ENCODE peak calls at places on chromosomes 11 and 22, in seven cellular contexts. One of them, this sample, is unnamed. For H3K36me3, the result is how much of the 10 kb centered on the place peaks cover.

GRCh38 chr11:130476922-130477491 is 28.6 kb downstream of the ADAMTS15 start:
- DNase-seq in effector memory CD4-positive, alpha-beta T cell: no peak
- DNase-seq in tibial artery: no peak
- DNase-seq in body of pancreas: no peak
- DNase-seq in PC-3: no peak
- DNase-seq in heart right ventricle: no peak
- DNase-seq in BE2C: no peak
- DNase-seq in this sample: peak

GRCh38 chr22:38755911-38756532 is at the start of gene SUN2:
- DNase-seq in effector memory CD4-positive, alpha-beta T cell: peak
- DNase-seq in tibial artery: peak
- DNase-seq in body of pancreas: peak
- DNase-seq in PC-3: peak
- DNase-seq in heart right ventricle: peak
- DNase-seq in BE2C: peak
- DNase-seq in this sample: peak

GRCh38 chr11:85295872-85296271 is 331.3 kb downstream of the DLG2 start:
- DNase-seq in effector memory CD4-positive, alpha-beta T cell: no peak
- DNase-seq in tibial artery: no peak
- DNase-seq in body of pancreas: no peak
- DNase-seq in PC-3: no peak
- DNase-seq in heart right ventricle: no peak
- DNase-seq in BE2C: no peak
- DNase-seq in this sample: no peak

GRCh38 chr22:36193171-36193570 is 8.4 kb downstream of the APOL4 start:
- DNase-seq in effector memory CD4-positive, alpha-beta T cell: no peak
- DNase-seq in tibial artery: no peak
- DNase-seq in body of pancreas: no peak
- DNase-seq in PC-3: no peak
- DNase-seq in heart right ventricle: no peak
- DNase-seq in BE2C: no peak
- DNase-seq in this sample: no peak

GRCh38 chr11:70433038-70433437 is 34.7 kb downstream of the CTTN start:
- DNase-seq in effector memory CD4-positive, alpha-beta T cell: no peak
- DNase-seq in tibial artery: no peak
- DNase-seq in body of pancreas: no peak
- DNase-seq in PC-3: no peak
- DNase-seq in heart right ventricle: no peak
- DNase-seq in BE2C: no peak
- DNase-seq in this sample: no peak

GRCh38 chr22:45007946-45008852 is 1.6 kb downstream of the PHF21B start:
- DNase-seq in effector memory CD4-positive, alpha-beta T cell: no peak
- DNase-seq in tibial artery: no peak
- DNase-seq in body of pancreas: no peak
- DNase-seq in PC-3: no peak
- DNase-seq in heart right ventricle: no peak
- DNase-seq in BE2C: peak
- DNase-seq in this sample: no peak

GRCh38 chr11:66181632-66182345 is 86.7 kb upstream of the RAB1B start:
- DNase-seq in effector memory CD4-positive, alpha-beta T cell: no peak
- DNase-seq in tibial artery: no peak
- DNase-seq in body of pancreas: no peak
- DNase-seq in PC-3: peak
- DNase-seq in heart right ventricle: no peak
- DNase-seq in BE2C: no peak
- DNase-seq in this sample: no peak

GRCh38 chr22:30754521-30754920 is 59.8 kb downstream of the OSBP2 start:
- DNase-seq in effector memory CD4-positive, alpha-beta T cell: no peak
- DNase-seq in tibial artery: no peak
- DNase-seq in body of pancreas: no peak
- DNase-seq in PC-3: no peak
- DNase-seq in heart right ventricle: no peak
- DNase-seq in BE2C: no peak
- DNase-seq in this sample: no peak

GRCh38 chr11:95346207-95346718 is 115.3 kb upstream of the SESN3 start:
- DNase-seq in effector memory CD4-positive, alpha-beta T cell: no peak
- DNase-seq in tibial artery: no peak
- DNase-seq in body of pancreas: no peak
- DNase-seq in PC-3: no peak
- DNase-seq in heart right ventricle: no peak
- DNase-seq in BE2C: no peak
- DNase-seq in this sample: no peak

GRCh38 chr22:50012201-50013181 is at the start of gene IL17REL:
- DNase-seq in effector memory CD4-positive, alpha-beta T cell: no peak
- DNase-seq in tibial artery: no peak
- DNase-seq in body of pancreas: no peak
- DNase-seq in PC-3: peak
- DNase-seq in heart right ventricle: no peak
- DNase-seq in BE2C: peak
- DNase-seq in this sample: no peak

GRCh38 chr11:22787565-22788162 is 41.9 kb downstream of the SVIP start:
- DNase-seq in effector memory CD4-positive, alpha-beta T cell: no peak
- DNase-seq in tibial artery: no peak
- DNase-seq in body of pancreas: peak
- DNase-seq in PC-3: peak
- DNase-seq in heart right ventricle: no peak
- DNase-seq in BE2C: peak
- DNase-seq in this sample: no peak

GRCh38 chr11:57407010-57407409 is 16.6 kb upstream of the PRG2 start:
- DNase-seq in effector memory CD4-positive, alpha-beta T cell: no peak
- DNase-seq in tibial artery: no peak
- DNase-seq in body of pancreas: no peak
- DNase-seq in PC-3: no peak
- DNase-seq in heart right ventricle: peak
- DNase-seq in BE2C: no peak
- DNase-seq in this sample: no peak

GRCh38 chr11:122007611-122008071 is 108.4 kb downstream of the BLID start:
- DNase-seq in effector memory CD4-positive, alpha-beta T cell: no peak
- DNase-seq in tibial artery: peak
- DNase-seq in body of pancreas: no peak
- DNase-seq in PC-3: no peak
- DNase-seq in heart right ventricle: no peak
- DNase-seq in BE2C: no peak
- DNase-seq in this sample: no peak

GRCh38 chr11:130025371-130025770 is 22.7 kb upstream of the PRDM10 start:
- DNase-seq in effector memory CD4-positive, alpha-beta T cell: no peak
- DNase-seq in tibial artery: no peak
- DNase-seq in body of pancreas: no peak
- DNase-seq in PC-3: peak
- DNase-seq in heart right ventricle: no peak
- DNase-seq in BE2C: no peak
- DNase-seq in this sample: no peak

GRCh38 chr11:72840780-72841179 is 26.6 kb downstream of the ATG16L2 start:
- DNase-seq in effector memory CD4-positive, alpha-beta T cell: no peak
- DNase-seq in tibial artery: no peak
- DNase-seq in body of pancreas: no peak
- DNase-seq in PC-3: peak
- DNase-seq in heart right ventricle: no peak
- DNase-seq in BE2C: no peak
- DNase-seq in this sample: no peak

GRCh38 chr11:102837151-102837550 is 6.3 kb downstream of the MMP3 start:
- DNase-seq in effector memory CD4-positive, alpha-beta T cell: no peak
- DNase-seq in tibial artery: no peak
- DNase-seq in body of pancreas: no peak
- DNase-seq in PC-3: no peak
- DNase-seq in heart right ventricle: no peak
- DNase-seq in BE2C: no peak
- DNase-seq in this sample: no peak

GRCh38 chr22:22578702-22579424 is 19.8 kb upstream of the PRAME start:
- DNase-seq in effector memory CD4-positive, alpha-beta T cell: no peak
- DNase-seq in tibial artery: no peak
- DNase-seq in body of pancreas: no peak
- DNase-seq in PC-3: no peak
- DNase-seq in heart right ventricle: peak
- DNase-seq in BE2C: peak
- DNase-seq in this sample: no peak

DNA sequence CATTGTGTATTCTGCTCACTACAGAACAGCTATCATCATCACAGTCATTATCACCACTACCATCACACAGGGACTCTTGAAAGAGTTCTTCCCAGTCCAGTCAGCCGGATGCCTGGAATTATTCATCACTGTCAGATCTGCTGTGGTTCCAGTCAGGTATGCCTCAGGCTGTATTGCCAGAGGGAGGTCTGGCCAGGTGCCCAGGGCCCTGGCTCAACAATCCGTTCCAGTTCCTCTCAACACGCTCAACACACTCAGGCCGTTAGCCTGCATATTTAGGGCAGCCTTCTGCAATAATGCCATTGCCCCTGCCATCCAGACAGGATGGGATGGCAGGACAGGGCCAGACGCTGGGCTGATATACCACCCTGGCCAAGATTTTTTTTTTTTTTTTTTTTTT is 28.6 kb upstream of the RASL10A start:
- DNase-seq in effector memory CD4-positive, alpha-beta T cell: no peak
- DNase-seq in tibial artery: no peak
- DNase-seq in body of pancreas: peak
- DNase-seq in PC-3: peak
- DNase-seq in heart right ventricle: peak
- DNase-seq in BE2C: peak
- DNase-seq in this sample: no peak
- H3K36me3 ChIP-seq in effector memory CD4-positive, alpha-beta T cell: half or more
- H3K36me3 ChIP-seq in tibial artery: half or more
- H3K36me3 ChIP-seq in body of pancreas: under half
- H3K36me3 ChIP-seq in PC-3: half or more
- H3K36me3 ChIP-seq in heart right ventricle: under half
- H3K36me3 ChIP-seq in BE2C: half or more
- H3K36me3 ChIP-seq in this sample: half or more

DNA sequence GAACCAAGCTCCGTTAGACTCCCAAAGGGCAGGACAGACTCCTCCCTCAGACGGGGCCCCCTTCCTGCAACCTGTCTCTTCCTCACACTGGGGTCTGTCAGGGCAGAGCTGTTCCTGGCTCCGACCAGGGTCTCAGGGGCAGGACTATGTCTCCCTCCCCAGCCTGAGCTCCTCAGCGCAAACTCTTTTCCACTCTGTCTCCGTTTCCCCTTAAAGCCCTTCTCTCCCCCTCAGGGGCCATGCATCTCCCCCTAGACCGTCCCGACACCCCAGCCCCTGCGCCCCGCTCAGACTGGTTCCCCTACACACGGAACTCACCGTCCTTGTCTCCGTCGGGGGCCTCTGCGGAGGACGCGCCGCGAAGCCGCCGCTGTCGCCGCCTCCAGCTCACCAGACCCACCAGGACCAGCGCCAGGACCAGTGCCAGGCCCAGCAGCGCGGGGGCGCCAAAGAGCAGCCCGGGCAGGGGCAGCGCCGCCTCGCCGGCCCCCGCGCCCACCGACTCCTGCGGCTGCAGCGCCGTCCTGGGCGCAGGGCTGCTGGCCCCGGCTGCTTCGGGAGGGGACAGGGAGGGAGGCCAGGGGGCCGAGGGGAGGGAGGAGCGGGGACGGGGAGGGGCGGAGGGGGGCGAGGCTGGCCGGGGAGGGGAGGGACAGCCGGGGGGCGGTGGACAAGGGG is 684 bp downstream of the TNFRSF13C start:
- DNase-seq in effector memory CD4-positive, alpha-beta T cell: peak
- DNase-seq in tibial artery: no peak
- DNase-seq in body of pancreas: peak
- DNase-seq in PC-3: peak
- DNase-seq in heart right ventricle: peak
- DNase-seq in BE2C: peak
- DNase-seq in this sample: no peak
- H3K4me3 ChIP-seq in effector memory CD4-positive, alpha-beta T cell: peak
- H3K4me3 ChIP-seq in tibial artery: peak
- H3K4me3 ChIP-seq in body of pancreas: no peak
- H3K4me3 ChIP-seq in PC-3: peak
- H3K4me3 ChIP-seq in heart right ventricle: no peak
- H3K4me3 ChIP-seq in BE2C: peak
- H3K4me3 ChIP-seq in this sample: peak

GRCh38 chr11:119029069-119029339 is 1.7 kb downstream of the SLC37A4 start:
- DNase-seq in effector memory CD4-positive, alpha-beta T cell: no peak
- DNase-seq in tibial artery: no peak
- DNase-seq in body of pancreas: peak
- DNase-seq in PC-3: no peak
- DNase-seq in heart right ventricle: no peak
- DNase-seq in BE2C: no peak
- DNase-seq in this sample: no peak

GRCh38 chr11:119025978-119026766 is 4.5 kb downstream of the SLC37A4 start:
- DNase-seq in effector memory CD4-positive, alpha-beta T cell: no peak
- DNase-seq in tibial artery: no peak
- DNase-seq in body of pancreas: no peak
- DNase-seq in PC-3: no peak
- DNase-seq in heart right ventricle: no peak
- DNase-seq in BE2C: no peak
- DNase-seq in this sample: no peak

GRCh38 chr11:119026970-119027369 is 3.7 kb downstream of the SLC37A4 start:
- DNase-seq in effector memory CD4-positive, alpha-beta T cell: no peak
- DNase-seq in tibial artery: no peak
- DNase-seq in body of pancreas: no peak
- DNase-seq in PC-3: no peak
- DNase-seq in heart right ventricle: no peak
- DNase-seq in BE2C: no peak
- DNase-seq in this sample: no peak

GRCh38 chr11:119028346-119029068 is 2.2 kb downstream of the SLC37A4 start:
- DNase-seq in effector memory CD4-positive, alpha-beta T cell: no peak
- DNase-seq in tibial artery: no peak
- DNase-seq in body of pancreas: peak
- DNase-seq in PC-3: no peak
- DNase-seq in heart right ventricle: no peak
- DNase-seq in BE2C: no peak
- DNase-seq in this sample: no peak

GRCh38 chr11:119027561-119028345 is 2.9 kb downstream of the SLC37A4 start:
- DNase-seq in effector memory CD4-positive, alpha-beta T cell: no peak
- DNase-seq in tibial artery: no peak
- DNase-seq in body of pancreas: peak
- DNase-seq in PC-3: no peak
- DNase-seq in heart right ventricle: no peak
- DNase-seq in BE2C: no peak
- DNase-seq in this sample: no peak
- H3K36me3 ChIP-seq in effector memory CD4-positive, alpha-beta T cell: under half
- H3K36me3 ChIP-seq in tibial artery: under half
- H3K36me3 ChIP-seq in body of pancreas: under half
- H3K36me3 ChIP-seq in PC-3: under half
- H3K36me3 ChIP-seq in heart right ventricle: under half
- H3K36me3 ChIP-seq in BE2C: under half
- H3K36me3 ChIP-seq in this sample: under half

GRCh38 chr11:12430351-12430750 is 53.0 kb downstream of the PARVA start:
- DNase-seq in effector memory CD4-positive, alpha-beta T cell: no peak
- DNase-seq in tibial artery: no peak
- DNase-seq in body of pancreas: no peak
- DNase-seq in PC-3: peak
- DNase-seq in heart right ventricle: no peak
- DNase-seq in BE2C: no peak
- DNase-seq in this sample: no peak
- H3K4me3 ChIP-seq in effector memory CD4-positive, alpha-beta T cell: no peak
- H3K4me3 ChIP-seq in tibial artery: no peak
- H3K4me3 ChIP-seq in body of pancreas: no peak
- H3K4me3 ChIP-seq in PC-3: peak
- H3K4me3 ChIP-seq in heart right ventricle: no peak
- H3K4me3 ChIP-seq in BE2C: no peak
- H3K4me3 ChIP-seq in this sample: no peak